ENCODE peak calls at places on chromosomes 2 and 18, in nine cellular contexts. U, K, N, M, F, T, P, V and S are unnamed samples.

GRCh38 chr18:42268793-42269192 is 313.8 kb downstream of the PIK3C3 start:
- DNase-seq in F (no peak), N (no peak), T (no peak), U (no peak), M (no peak), V (no peak), P (no peak), K (no peak), S (no peak)

GRCh38 chr2:171811229-171811628 is 82.8 kb downstream of the SLC25A12 start:
- DNase-seq in P (peak), T (no peak), M (no peak), F (peak), V (peak), U (no peak), K (no peak), N (no peak), S (peak)

GRCh38 chr2:38386377-38386776 is 9.3 kb upstream of the ATL2 start:
- DNase-seq in V (peak), T (no peak), K (no peak), U (no peak), M (no peak), F (no peak), N (no peak), P (no peak), S (no peak)

GRCh38 chr18:36901277-36901701 is 72.4 kb downstream of the KIAA1328 start:
- DNase-seq in K (no peak), U (no peak), T (no peak), N (no peak), P (no peak), V (no peak), M (no peak), F (no peak), S (no peak)

GRCh38 chr2:112666764-112667122 is 21.0 kb downstream of the SLC20A1 start:
- DNase-seq in U (no peak), V (no peak), K (no peak), T (no peak), M (no peak), N (no peak), P (no peak), F (no peak), S (no peak)

GRCh38 chr2:223668302-223668998 is 66.3 kb upstream of the SCG2 start:
- DNase-seq in U (no peak), V (no peak), T (no peak), K (no peak), N (no peak), M (no peak), F (no peak), P (no peak), S (no peak)

GRCh38 chr18:3450358-3451107 is 561 bp downstream of the TGIF1 start:
- DNase-seq in P (peak), M (peak), K (peak), N (peak), T (peak), U (peak), F (no peak), V (no peak), S (peak)

GRCh38 chr2:202135111-202135874 is 62.2 kb downstream of the KIAA2012 start:
- DNase-seq in T (no peak), N (no peak), P (no peak), K (no peak), F (peak), V (peak), M (no peak), U (no peak), S (no peak)

GRCh38 chr2:37281916-37282315 is 42.7 kb downstream of the PRKD3 start:
- DNase-seq in F (no peak), V (no peak), U (no peak), P (no peak), T (no peak), N (no peak), M (no peak), K (no peak), S (no peak)

GRCh38 chr2:181656450-181657261 is at the start of gene CERKL:
- DNase-seq in M (no peak), F (no peak), V (peak), P (no peak), N (peak), T (no peak), K (no peak), U (peak), S (no peak)